ENCODE peak calls at places on chromosomes 3 and 15, in four cellular contexts. O is HepG2, C is K562, U is GM12878. T is an unnamed sample.

GRCh38 chr3:115321396-115321795 is 174.3 kb upstream of the ZBTB20 start:
- DNase-seq in O (no peak), C (no peak), U (no peak), T (no peak)

GRCh38 chr3:30618508-30618907 is 12.1 kb downstream of the TGFBR2 start:
- DNase-seq in O (no peak), C (no peak), U (no peak), T (no peak)

GRCh38 chr15:94230436-94230885 is 900 bp upstream of the MCTP2 start:
- DNase-seq in O (no peak), C (no peak), U (no peak), T (no peak)

GRCh38 chr3:77102916-77103769 is 63.2 kb downstream of the ROBO2 start:
- DNase-seq in O (no peak), C (no peak), U (no peak), T (peak)

GRCh38 chr3:42546691-42547213 is 35.0 kb downstream of the SEC22C start:
- DNase-seq in O (no peak), C (no peak), U (no peak), T (no peak)

GRCh38 chr3:111864821-111865656 is 6.0 kb downstream of the PHLDB2 start:
- DNase-seq in O (peak), C (no peak), U (no peak), T (no peak)

GRCh38 chr3:112403101-112403500 is 70.1 kb downstream of the CD200 start:
- DNase-seq in O (no peak), C (no peak), U (no peak), T (no peak)

GRCh38 chr3:31105438-31106077 is 211.1 kb upstream of the GADL1 start:
- DNase-seq in O (no peak), C (peak), U (no peak), T (no peak)

GRCh38 chr3:24305795-24306467 is 188.7 kb downstream of the THRB start:
- DNase-seq in O (no peak), C (peak), U (no peak), T (peak)

GRCh38 chr3:128317698-128318231 is 148.9 kb downstream of the DNAJB8 start:
- DNase-seq in O (no peak), C (no peak), U (no peak), T (no peak)

GRCh38 chr3:144332866-144333265 is 361.2 kb downstream of the DIPK2A start:
- DNase-seq in O (no peak), C (no peak), U (no peak), T (no peak)

GRCh38 chr3:132318451-132318850 is 1.2 kb downstream of the ACP3 start:
- DNase-seq in O (no peak), C (no peak), U (no peak), T (no peak)

GRCh38 chr3:44342191-44342790 is 3.7 kb downstream of the TCAIM start:
- DNase-seq in O (no peak), C (no peak), U (no peak), T (no peak)

GRCh38 chr15:42120285-42120684 is 25.9 kb upstream of the PLA2G4D start:
- DNase-seq in O (no peak), C (no peak), U (no peak), T (no peak)

GRCh38 chr15:60782316-60782715 is 303.4 kb upstream of the ICE2 start:
- DNase-seq in O (no peak), C (no peak), U (no peak), T (no peak)

GRCh38 chr3:114770874-114771273 is 376.2 kb downstream of the ZBTB20 start:
- DNase-seq in O (no peak), C (no peak), U (no peak), T (no peak)

GRCh38 chr3:187973977-187974856 is 179.7 kb upstream of the LPP start:
- DNase-seq in O (no peak), C (no peak), U (no peak), T (no peak)

GRCh38 chr3:51568978-51569377 is 30.5 kb downstream of the RAD54L2 start:
- DNase-seq in O (no peak), C (no peak), U (no peak), T (no peak)

GRCh38 chr15:39426552-39427532 is 154.0 kb upstream of the THBS1 start:
- DNase-seq in O (no peak), C (peak), U (peak), T (no peak)

GRCh38 chr3:8593022-8593817 is 51.4 kb downstream of the SSUH2 start:
- DNase-seq in O (no peak), C (no peak), U (no peak), T (no peak)

GRCh38 chr3:194265505-194265892 is 85.6 kb downstream of the CPN2 start:
- DNase-seq in O (no peak), C (no peak), U (no peak), T (no peak)
- TF ChIP-seq FOXK2 in O (no peak), C (no peak), U (no peak), T (no peak)

GRCh38 chr15:77075528-77075927 is 4.6 kb upstream of the TSPAN3 start:
- DNase-seq in O (peak), C (no peak), U (no peak), T (no peak)
- TF ChIP-seq SP1 in O (no peak), C (no peak), U (no peak), T (no peak)

GRCh38 chr3:61919371-61919770 is 358.0 kb downstream of the PTPRG start:
- DNase-seq in O (no peak), C (no peak), U (no peak), T (no peak)
- TF ChIP-seq FOXK2 in O (no peak), C (no peak), U (no peak), T (no peak)

GRCh38 chr3:4734454-4734853 is 241.3 kb downstream of the ITPR1 start:
- DNase-seq in O (no peak), C (peak), U (no peak), T (no peak)
- TF ChIP-seq SP1 in O (no peak), C (no peak), U (no peak), T (no peak)

T was measured in HEK293T.